ENCODE peak calls at places on chromosomes 2 and 18, in five cellular contexts. I is mesothelial cell of epicardium, V is transverse colon, N is DMS79 treated with DMSO at 0.1 percent for 48 hours, S is M059J. O is an unnamed sample.

GRCh38 chr18:31049189-31049588 is 6.6 kb upstream of the DSC3 start:
- DNase-seq in I (no peak), V (no peak), N (peak), S (no peak), O (no peak)

GRCh38 chr2:238339814-238340213 is 19.5 kb downstream of the TRAF3IP1 start:
- DNase-seq in I (no peak), V (peak), N (no peak), S (no peak), O (no peak)

GRCh38 chr2:144049137-144049536 is 470.8 kb downstream of the ZEB2 start:
- DNase-seq in I (no peak), V (no peak), N (no peak), S (no peak), O (no peak)

GRCh38 chr2:201432551-201433388 is 18.5 kb downstream of the TRAK2 start:
- DNase-seq in I (no peak), V (no peak), N (no peak), S (peak), O (no peak)

GRCh38 chr2:72809095-72809494 is 16.7 kb downstream of the EXOC6B start:
- DNase-seq in I (no peak), V (no peak), N (no peak), S (no peak), O (no peak)

GRCh38 chr2:240959214-240959940 is 39.0 kb upstream of the SNED1 start:
- DNase-seq in I (no peak), V (no peak), N (no peak), S (no peak), O (no peak)

GRCh38 chr2:1645761-1646476 is 98.4 kb downstream of the PXDN start:
- DNase-seq in I (no peak), V (no peak), N (no peak), S (no peak), O (no peak)

GRCh38 chr18:70310560-70311320 is 21.9 kb downstream of the SOCS6 start:
- DNase-seq in I (no peak), V (no peak), N (no peak), S (no peak), O (no peak)

GRCh38 chr2:101597347-101597944 is 100.1 kb upstream of the MAP4K4 start:
- DNase-seq in I (no peak), V (no peak), N (no peak), S (peak), O (no peak)

GRCh38 chr2:6077585-6077984 is 385.4 kb downstream of the SOX11 start:
- DNase-seq in I (no peak), V (no peak), N (peak), S (no peak), O (no peak)

GRCh38 chr2:101619191-101619591 is 78.3 kb upstream of the MAP4K4 start:
- DNase-seq in I (no peak), V (peak), N (no peak), S (no peak), O (no peak)

GRCh38 chr2:6492573-6492972 is 373.1 kb downstream of the CMPK2 start:
- DNase-seq in I (no peak), V (no peak), N (peak), S (no peak), O (no peak)

GRCh38 chr2:33426666-33427231 is 49.7 kb upstream of the RASGRP3 start:
- DNase-seq in I (peak), V (no peak), N (peak), S (peak), O (peak)

GRCh38 chr18:79914614-79915160 is 36.8 kb downstream of the SLC66A2 start:
- DNase-seq in I (no peak), V (no peak), N (no peak), S (no peak), O (no peak)

GRCh38 chr2:106978647-106979046 is 92.7 kb upstream of the ST6GAL2 start:
- DNase-seq in I (no peak), V (no peak), N (no peak), S (no peak), O (no peak)

O was measured in mammary epithelial cell.